ENCODE peak calls at places on chromosomes 6 and 20, in seven cellular contexts. T, G, S, F, Q, V and H are unnamed samples.

GRCh38 chr20:6473197-6473596 is 294.3 kb upstream of the BMP2 start:
- DNase-seq in F (no peak), G (no peak), T (no peak), V (no peak), Q (no peak), S (no peak), H (no peak)

GRCh38 chr6:136526196-136526930 is 23.9 kb downstream of the MAP7 start:
- DNase-seq in F (peak), T (peak), G (peak), Q (peak), V (no peak), S (no peak), H (peak)

GRCh38 chr6:145276746-145277145 is 458.6 kb downstream of the EPM2A start:
- DNase-seq in S (no peak), G (no peak), F (no peak), T (no peak), V (no peak), Q (no peak), H (no peak)

GRCh38 chr6:33259032-33259431 is 12.6 kb downstream of the VPS52 start:
- DNase-seq in S (no peak), F (no peak), G (no peak), T (no peak), Q (no peak), V (no peak), H (no peak)

GRCh38 chr6:111926731-111927302 is 53.6 kb upstream of the FYN start:
- DNase-seq in F (no peak), Q (no peak), T (no peak), S (no peak), V (no peak), G (no peak), H (no peak)

GRCh38 chr6:27237089-27237723 is 10.3 kb upstream of the PRSS16 start:
- DNase-seq in Q (no peak), F (peak), S (no peak), T (no peak), G (no peak), V (no peak), H (no peak)

GRCh38 chr20:33299111-33299603 is 16.1 kb downstream of the BPIFB1 start:
- DNase-seq in G (peak), V (no peak), T (peak), Q (peak), F (peak), S (peak), H (peak)

GRCh38 chr6:144778773-144779531 is 493.8 kb downstream of the UTRN start:
- DNase-seq in Q (no peak), T (no peak), G (no peak), V (no peak), F (no peak), S (no peak), H (no peak)

GRCh38 chr6:83908813-83909212 is 49.3 kb downstream of the CYB5R4 start:
- DNase-seq in V (no peak), T (no peak), F (no peak), Q (no peak), S (no peak), G (no peak), H (no peak)

GRCh38 chr6:33588894-33589293 is 8.8 kb upstream of the BAK1 start:
- DNase-seq in T (no peak), F (no peak), V (no peak), Q (no peak), G (no peak), S (no peak), H (no peak)

GRCh38 chr6:4352731-4353130 is 217.4 kb upstream of the ECI2 start:
- DNase-seq in S (no peak), Q (peak), V (no peak), F (no peak), T (no peak), G (no peak), H (no peak)

GRCh38 chr6:121158924-121159323 is 175.4 kb downstream of the TBC1D32 start:
- DNase-seq in V (no peak), F (no peak), Q (no peak), G (no peak), T (no peak), S (no peak), H (no peak)

GRCh38 chr20:2986466-2986865 is 57.0 kb upstream of the GNRH2 start:
- DNase-seq in Q (no peak), V (no peak), S (no peak), F (no peak), T (no peak), G (no peak), H (no peak)

GRCh38 chr6:129691709-129692108 is 18.3 kb downstream of the ARHGAP18 start:
- DNase-seq in T (no peak), S (no peak), G (no peak), F (no peak), Q (no peak), V (no peak), H (peak)

GRCh38 chr20:23116301-23117089 is 30.4 kb upstream of the CD93 start:
- DNase-seq in G (no peak), F (peak), V (no peak), T (no peak), S (no peak), Q (no peak), H (peak)

GRCh38 chr6:112216699-112217551 is 37.4 kb downstream of the LAMA4 start:
- DNase-seq in Q (no peak), T (no peak), F (no peak), V (no peak), G (no peak), S (no peak), H (no peak)

GRCh38 chr6:143059616-143060353 is 904 bp upstream of the AIG1 start:
- DNase-seq in G (peak), Q (no peak), F (peak), T (peak), V (no peak), S (peak), H (no peak)

GRCh38 chr6:81697564-81697963 is 54.9 kb downstream of the TENT5A start:
- DNase-seq in Q (no peak), S (no peak), V (no peak), F (peak), G (no peak), T (no peak), H (no peak)

GRCh38 chr6:144150673-144151009 is 324 bp downstream of the STX11 start:
- DNase-seq in V (no peak), S (peak), T (no peak), G (no peak), Q (no peak), F (no peak), H (peak)

GRCh38 chr20:57594092-57594911 is 25.9 kb downstream of the ZBP1 start:
- DNase-seq in S (peak), V (no peak), G (no peak), Q (peak), T (no peak), F (peak), H (peak)

GRCh38 chr6:125044667-125045066 is 82.4 kb downstream of the RNF217 start:
- DNase-seq in S (no peak), G (no peak), F (no peak), Q (no peak), V (no peak), T (no peak), H (no peak)

GRCh38 chr6:134323698-134324097 is 5.8 kb upstream of the SGK1 start:
- DNase-seq in F (no peak), S (no peak), T (no peak), Q (no peak), V (no peak), G (no peak), H (no peak)

GRCh38 chr20:43516251-43516824 is 8.8 kb downstream of the L3MBTL1 start:
- DNase-seq in F (no peak), T (no peak), V (no peak), S (no peak), Q (no peak), G (no peak), H (no peak)

GRCh38 chr20:60446273-60447111 is 488.3 kb downstream of the CDH26 start:
- DNase-seq in Q (no peak), T (no peak), F (no peak), V (no peak), G (no peak), S (no peak), H (no peak)

GRCh38 chr6:108896111-108896661 is 48.0 kb downstream of the ARMC2 start:
- DNase-seq in F (no peak), T (no peak), V (no peak), G (no peak), Q (no peak), S (no peak), H (no peak)

GRCh38 chr6:141956046-141956761 is 176.5 kb upstream of the GJE1 start:
- DNase-seq in F (no peak), G (no peak), T (no peak), S (no peak), Q (no peak), V (no peak), H (no peak)

GRCh38 chr20:32685541-32686529 is 12.1 kb upstream of the C20orf203 start:
- DNase-seq in G (no peak), T (no peak), F (peak), V (no peak), S (no peak), Q (no peak), H (no peak)

GRCh38 chr6:31272431-31272830 is 539 bp upstream of the HLA-C start:
- DNase-seq in Q (no peak), T (no peak), G (no peak), S (no peak), V (no peak), F (no peak), H (no peak)

GRCh38 chr6:3565291-3565690 is 108.4 kb upstream of the SLC22A23 start:
- DNase-seq in Q (no peak), F (no peak), T (no peak), S (no peak), G (no peak), V (no peak), H (no peak)

GRCh38 chr6:34490390-34491090 is 24.7 kb downstream of the PACSIN1 start:
- DNase-seq in S (no peak), V (no peak), F (no peak), G (no peak), T (no peak), Q (no peak), H (peak)

GRCh38 chr6:77290798-77291197 is 172.5 kb downstream of the HTR1B start:
- DNase-seq in F (no peak), V (no peak), G (no peak), T (no peak), Q (no peak), S (no peak), H (no peak)

GRCh38 chr6:42729731-42730130 is 7.3 kb upstream of the PRPH2 start:
- DNase-seq in T (no peak), S (no peak), G (no peak), F (peak), V (no peak), Q (no peak), H (no peak)

GRCh38 chr6:157245486-157245885 is 77.8 kb downstream of the TMEM242 start:
- DNase-seq in S (no peak), G (no peak), Q (no peak), T (no peak), V (no peak), F (no peak), H (peak)

GRCh38 chr6:75145976-75146375 is 59.9 kb downstream of the COL12A1 start:
- DNase-seq in V (no peak), S (no peak), F (no peak), G (no peak), Q (no peak), T (no peak), H (no peak)

GRCh38 chr6:121932071-121933009 is 467.1 kb upstream of the HSF2 start:
- DNase-seq in V (no peak), S (no peak), T (no peak), F (peak), G (no peak), Q (no peak), H (no peak)

GRCh38 chr6:135182120-135182992 is 1.2 kb downstream of the MYB start:
- DNase-seq in T (no peak), G (no peak), V (no peak), S (peak), Q (peak), F (no peak), H (peak)

GRCh38 chr6:33075568-33076405 is at the start of gene HLA-DPB1:
- DNase-seq in T (no peak), S (no peak), Q (no peak), F (peak), G (no peak), V (peak), H (peak)

GRCh38 chr20:40930561-40930960 is 98.1 kb upstream of the TOP1 start:
- DNase-seq in G (no peak), Q (no peak), S (no peak), V (no peak), F (no peak), T (no peak), H (no peak)

GRCh38 chr6:2183235-2183634 is 62.2 kb downstream of the GMDS start:
- DNase-seq in V (no peak), G (no peak), T (no peak), Q (no peak), F (no peak), S (no peak), H (no peak)

GRCh38 chr6:34151321-34152041 is 5.6 kb upstream of the GRM4 start:
- DNase-seq in S (no peak), Q (no peak), T (no peak), F (no peak), V (no peak), G (no peak), H (peak)

DNA sequence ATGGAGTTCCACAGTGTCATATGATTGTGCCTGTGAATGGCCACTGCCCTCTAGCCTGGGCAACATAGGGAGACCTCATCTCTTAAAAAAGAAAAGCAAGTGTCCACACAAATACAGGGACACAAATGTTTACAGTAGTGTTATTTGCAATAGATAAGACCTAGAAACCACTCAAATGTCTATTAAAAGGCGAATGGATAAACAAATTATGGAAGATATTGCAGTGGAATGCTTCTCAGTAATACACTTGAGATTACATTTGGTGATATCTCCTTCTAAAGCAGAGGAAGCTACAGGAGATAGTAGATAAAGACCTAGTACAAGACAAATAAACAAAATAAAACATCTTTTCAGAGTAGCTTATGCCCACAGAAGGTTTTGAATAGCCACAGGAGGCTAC is 44.6 kb upstream of the ASCC3 start:
- DNase-seq in T (no peak), Q (no peak), V (no peak), G (no peak), S (no peak), F (no peak), H (no peak)
- H3K27ac ChIP-seq in T (no peak), Q (no peak), V (no peak), G (no peak), S (no peak), F (no peak), H (no peak)

GRCh38 chr6:11692451-11693376 is 85.9 kb downstream of the ADTRP start:
- DNase-seq in Q (no peak), T (no peak), V (no peak), S (no peak), G (no peak), F (no peak), H (no peak)
- TF ChIP-seq POLR2AphosphoS5 in Q (no peak), T (no peak), V (no peak), S (no peak), G (no peak), F (no peak), H (no peak)

GRCh38 chr20:47357296-47358051 is 975 bp upstream of the ZMYND8 start:
- DNase-seq in G (peak), S (peak), V (no peak), F (peak), T (peak), Q (peak), H (peak)
- TF ChIP-seq POLR2A in G (peak), S (no peak), V (peak), F (peak), T (peak), Q (peak), H (no peak)

DNA sequence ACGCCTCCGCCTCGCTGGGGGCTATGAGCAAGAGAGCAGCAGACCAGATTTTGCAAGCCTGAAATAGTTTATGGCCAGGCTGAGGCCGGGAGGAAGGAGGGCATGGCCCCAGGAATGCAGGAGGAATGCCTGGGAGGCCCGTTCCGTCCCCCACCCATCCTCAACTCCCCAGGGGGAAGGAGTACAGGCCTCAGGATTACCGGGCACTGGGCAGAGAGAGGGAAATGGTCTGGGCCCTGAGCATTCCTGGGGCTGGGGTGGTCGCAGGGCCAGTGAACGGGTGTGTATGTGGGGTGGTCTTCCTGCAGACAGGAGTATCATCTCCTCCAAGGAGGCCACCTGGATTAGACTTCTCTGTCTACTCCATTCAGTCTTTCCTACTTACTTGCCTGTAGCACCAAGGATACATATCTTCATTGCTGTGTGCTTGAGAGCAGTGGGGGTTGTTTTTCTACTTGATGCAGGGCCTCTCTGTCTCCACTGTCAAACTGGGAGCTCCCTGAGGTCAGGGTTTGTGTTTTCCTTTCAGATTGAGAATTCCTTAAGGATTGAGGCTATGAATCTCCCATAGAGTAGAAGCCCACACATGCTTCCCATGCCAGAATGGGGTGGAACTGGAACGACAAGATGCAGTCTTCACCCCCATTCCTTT is 81.3 kb downstream of the VEGFA start:
- DNase-seq in F (peak), S (no peak), T (no peak), G (no peak), V (no peak), Q (no peak), H (no peak)
- H3K27ac ChIP-seq in F (no peak), S (no peak), T (no peak), G (no peak), V (no peak), Q (no peak), H (no peak)

DNA sequence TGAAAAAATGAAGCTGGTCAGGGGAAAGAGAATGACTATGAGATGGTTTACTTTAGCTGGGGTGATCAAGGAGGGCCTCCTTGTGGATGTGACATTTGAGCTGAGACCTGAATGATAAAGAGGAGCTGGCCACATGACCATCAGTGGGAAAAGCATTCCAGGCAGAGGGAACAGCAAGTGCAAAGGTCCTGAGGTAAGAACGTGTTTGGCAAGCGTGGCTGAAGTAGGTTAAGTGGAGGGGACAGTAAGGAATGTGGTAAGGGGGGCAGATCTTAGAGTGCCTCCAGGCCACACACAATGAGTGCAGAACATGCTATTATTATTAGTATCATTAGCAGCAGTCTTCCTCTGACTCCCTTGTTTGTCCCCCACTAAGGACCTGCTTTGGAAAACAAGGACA is 92.6 kb downstream of the KCNB1 start:
- DNase-seq in V (no peak), T (no peak), Q (no peak), F (no peak), G (no peak), S (no peak), H (no peak)
- TF ChIP-seq POLR2AphosphoS5 in V (no peak), T (no peak), Q (no peak), F (no peak), G (no peak), S (no peak), H (no peak)

DNA sequence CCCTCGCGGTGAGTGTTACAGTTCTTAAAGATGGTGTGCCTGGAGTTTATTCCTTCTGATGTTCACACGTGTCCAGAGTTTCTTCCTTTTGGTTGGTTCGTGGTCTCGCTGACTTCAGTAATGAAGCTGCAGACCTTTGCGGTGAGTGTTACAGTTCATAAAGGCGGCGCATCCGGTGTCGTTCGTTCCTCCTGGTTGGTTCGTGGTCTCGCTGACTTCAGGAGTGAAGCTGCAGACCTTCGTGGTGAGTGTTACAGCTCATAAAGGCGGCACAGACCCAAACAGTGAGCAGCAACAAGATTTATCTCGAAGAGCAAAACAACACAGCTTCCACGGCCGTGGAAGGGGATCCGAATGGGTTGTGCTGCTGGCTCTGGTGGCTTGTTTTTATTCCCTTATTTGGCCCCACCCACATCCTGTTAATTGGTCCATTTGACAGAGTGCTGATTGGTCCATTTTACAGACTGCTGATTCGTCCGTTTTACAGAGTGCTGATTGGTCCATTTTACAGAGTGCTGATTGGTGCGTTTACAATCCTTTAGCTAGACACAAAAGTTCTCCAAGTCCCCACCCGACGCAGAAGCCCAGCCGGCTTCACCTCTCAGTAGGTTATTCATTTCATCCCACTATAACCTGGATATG is 48.2 kb upstream of the ARG1 start:
- DNase-seq in G (no peak), T (no peak), V (no peak), S (no peak), Q (no peak), F (no peak), H (no peak)
- TF ChIP-seq POLR2A in G (no peak), T (no peak), V (no peak), S (no peak), Q (no peak), F (no peak), H (no peak)